ENCODE peak calls at places on chromosomes 2 and 18, in ten cellular contexts. L is endodermal cell, O is upper lobe of left lung, D is endothelial cell of umbilical vein, W is BE2C, F is pancreas, B is brain microvascular endothelial cell, C is lower lobe of right lung, N is keratinocyte, T is heart right ventricle. S is an unnamed sample. For H3K36me3, the result is how much of the 10 kb centered on the place peaks cover.

GRCh38 chr2:241720560-241720959 is 13.9 kb upstream of the D2HGDH start:
- DNase-seq in L (no peak), O (no peak), D (no peak), W (no peak), F (no peak), B (no peak), C (no peak), N (no peak), T (no peak), S (no peak)

GRCh38 chr2:11169333-11169732 is 14.1 kb downstream of the SLC66A3 start:
- DNase-seq in L (no peak), O (no peak), D (no peak), W (no peak), F (peak), B (no peak), C (no peak), N (no peak), T (no peak), S (no peak)

GRCh38 chr2:120661551-120661950 is 74.1 kb upstream of the GLI2 start:
- DNase-seq in L (peak), O (no peak), D (no peak), W (peak), F (no peak), B (no peak), C (no peak), N (no peak), T (peak), S (no peak)

GRCh38 chr2:115609978-115610377 is 1167.5 kb downstream of the DPP10 start:
- DNase-seq in L (no peak), O (no peak), D (no peak), W (no peak), F (peak), B (no peak), C (no peak), N (no peak), T (no peak), S (no peak)

GRCh38 chr2:54457326-54458023 is 1.3 kb downstream of the SPTBN1 start:
- DNase-seq in L (peak), O (peak), D (peak), W (peak), F (peak), B (no peak), C (peak), N (no peak), T (peak), S (peak)

GRCh38 chr2:209648714-209649113 is 122.9 kb upstream of the UNC80 start:
- DNase-seq in L (no peak), O (no peak), D (no peak), W (no peak), F (no peak), B (peak), C (no peak), N (no peak), T (no peak), S (peak)

GRCh38 chr18:62999921-63000320 is 284.6 kb downstream of the PHLPP1 start:
- DNase-seq in L (no peak), O (no peak), D (no peak), W (no peak), F (no peak), B (no peak), C (no peak), N (no peak), T (no peak), S (no peak)

GRCh38 chr2:25936889-25937545 is 45.3 kb downstream of the KIF3C start:
- DNase-seq in L (no peak), O (peak), D (no peak), W (peak), F (no peak), B (no peak), C (no peak), N (no peak), T (no peak), S (no peak)

GRCh38 chr2:100259106-100259505 is 63.2 kb downstream of the LONRF2 start:
- DNase-seq in L (no peak), O (no peak), D (no peak), W (no peak), F (no peak), B (no peak), C (no peak), N (no peak), T (no peak), S (peak)

GRCh38 chr2:64989982-64990614 is 899 bp downstream of the SLC1A4 start:
- DNase-seq in L (peak), O (no peak), D (peak), W (no peak), F (peak), B (no peak), C (no peak), N (no peak), T (no peak), S (no peak)

GRCh38 chr2:223260681-223261080 is 208.7 kb downstream of the KCNE4 start:
- DNase-seq in L (no peak), O (no peak), D (peak), W (no peak), F (no peak), B (no peak), C (no peak), N (no peak), T (no peak), S (no peak)

GRCh38 chr2:240172071-240172895 is 31.8 kb upstream of the OTOS start:
- DNase-seq in L (peak), O (no peak), D (no peak), W (no peak), F (no peak), B (no peak), C (no peak), N (no peak), T (no peak), S (no peak)

GRCh38 chr2:240229603-240230423 is 89.4 kb upstream of the OTOS start:
- DNase-seq in L (no peak), O (no peak), D (no peak), W (no peak), F (peak), B (no peak), C (no peak), N (no peak), T (no peak), S (no peak)

GRCh38 chr2:120486946-120487345 is 141.0 kb downstream of the INHBB start:
- DNase-seq in L (peak), O (no peak), D (no peak), W (no peak), F (no peak), B (peak), C (peak), N (no peak), T (no peak), S (no peak)

GRCh38 chr18:76507830-76508381 is 12.9 kb upstream of the ZNF516 start:
- DNase-seq in L (no peak), O (no peak), D (no peak), W (no peak), F (no peak), B (no peak), C (no peak), N (no peak), T (no peak), S (no peak)

GRCh38 chr2:118705032-118705431 is 142.4 kb downstream of the EN1 start:
- DNase-seq in L (no peak), O (no peak), D (no peak), W (no peak), F (no peak), B (peak), C (no peak), N (no peak), T (no peak), S (no peak)

GRCh38 chr2:88654714-88655113 is 27.4 kb upstream of the EIF2AK3 start:
- DNase-seq in L (no peak), O (no peak), D (no peak), W (no peak), F (no peak), B (peak), C (no peak), N (no peak), T (no peak), S (no peak)

GRCh38 chr2:134137182-134137595 is 116.7 kb upstream of the MGAT5 start:
- DNase-seq in L (no peak), O (no peak), D (peak), W (no peak), F (peak), B (no peak), C (peak), N (peak), T (no peak), S (peak)

GRCh38 chr2:135159191-135159590 is 107.1 kb downstream of the RAB3GAP1 start:
- DNase-seq in L (no peak), O (no peak), D (no peak), W (no peak), F (no peak), B (no peak), C (no peak), N (no peak), T (no peak), S (no peak)
- H3K36me3 ChIP-seq in L (half or more), O (under half), D (under half), W (under half), F (under half), B (under half), C (half or more), N (under half), T (half or more), S (half or more)

GRCh38 chr2:105365176-105365575 is 27.8 kb downstream of the C2orf49 start:
- DNase-seq in L (no peak), O (no peak), D (no peak), W (no peak), F (no peak), B (peak), C (no peak), N (no peak), T (no peak), S (no peak)
- H3K36me3 ChIP-seq in L (half or more), O (under half), D (half or more), W (under half), F (under half), B (half or more), C (under half), N (half or more), T (half or more), S (half or more)

GRCh38 chr2:6545336-6545735 is 320.4 kb downstream of the CMPK2 start:
- DNase-seq in L (no peak), O (no peak), D (no peak), W (no peak), F (no peak), B (no peak), C (no peak), N (no peak), T (no peak), S (no peak)
- H3K36me3 ChIP-seq in L (under half), O (under half), D (under half), W (under half), F (under half), B (under half), C (under half), N (under half), T (under half), S (under half)

GRCh38 chr2:189466656-189467055 is 25.4 kb downstream of the WDR75 start:
- DNase-seq in L (no peak), O (no peak), D (peak), W (peak), F (no peak), B (no peak), C (no peak), N (no peak), T (no peak), S (no peak)
- H3K36me3 ChIP-seq in L (half or more), O (under half), D (half or more), W (half or more), F (under half), B (half or more), C (half or more), N (under half), T (half or more), S (half or more)

GRCh38 chr18:46388295-46388694 is 268.7 kb downstream of the LOXHD1 start:
- DNase-seq in L (no peak), O (no peak), D (no peak), W (no peak), F (no peak), B (no peak), C (no peak), N (peak), T (no peak), S (no peak)

GRCh38 chr18:46393961-46394360 is 263.1 kb downstream of the LOXHD1 start:
- DNase-seq in L (no peak), O (no peak), D (no peak), W (no peak), F (no peak), B (no peak), C (no peak), N (no peak), T (no peak), S (no peak)

GRCh38 chr18:46393230-46393629 is 263.8 kb downstream of the LOXHD1 start:
- DNase-seq in L (peak), O (no peak), D (no peak), W (no peak), F (no peak), B (no peak), C (no peak), N (no peak), T (no peak), S (no peak)

GRCh38 chr18:46395795-46396194 is 261.2 kb downstream of the LOXHD1 start:
- DNase-seq in L (no peak), O (no peak), D (no peak), W (no peak), F (no peak), B (no peak), C (no peak), N (no peak), T (no peak), S (no peak)

GRCh38 chr18:46392576-46392975 is 264.4 kb downstream of the LOXHD1 start:
- DNase-seq in L (no peak), O (peak), D (no peak), W (no peak), F (no peak), B (no peak), C (no peak), N (no peak), T (no peak), S (no peak)
- H3K36me3 ChIP-seq in L (under half), O (under half), D (under half), W (under half), F (under half), B (under half), C (under half), N (under half), T (under half), S (under half)

S was measured in SJSA1.